ENCODE peak calls at places on chromosomes 6 and 20, in four cellular contexts. One of them, this sample, is unnamed. For H3K9me3, the result is how much of the 10 kb centered on the place peaks cover.

GRCh38 chr20:13492001-13492480 is 146.7 kb downstream of the TASP1 start:
- DNase-seq in hepatocyte: peak
- DNase-seq in CD8-positive, alpha-beta T cell: no peak
- DNase-seq in naive thymus-derived CD4-positive, alpha-beta T cell: no peak
- DNase-seq in this sample: no peak

GRCh38 chr20:40524071-40524470 is 165.0 kb downstream of the MAFB start:
- DNase-seq in naive thymus-derived CD4-positive, alpha-beta T cell: no peak
- DNase-seq in hepatocyte: no peak
- DNase-seq in CD8-positive, alpha-beta T cell: no peak
- DNase-seq in this sample: no peak

GRCh38 chr20:44805991-44806729 is 4.2 kb downstream of the RIMS4 start:
- DNase-seq in naive thymus-derived CD4-positive, alpha-beta T cell: no peak
- DNase-seq in CD8-positive, alpha-beta T cell: no peak
- DNase-seq in hepatocyte: peak
- DNase-seq in this sample: no peak

GRCh38 chr20:20609522-20609921 is 102.9 kb downstream of the RALGAPA2 start:
- DNase-seq in naive thymus-derived CD4-positive, alpha-beta T cell: no peak
- DNase-seq in hepatocyte: no peak
- DNase-seq in CD8-positive, alpha-beta T cell: no peak
- DNase-seq in this sample: no peak

GRCh38 chr6:157036245-157036681 is 259.1 kb downstream of the ARID1B start:
- DNase-seq in hepatocyte: peak
- DNase-seq in CD8-positive, alpha-beta T cell: no peak
- DNase-seq in naive thymus-derived CD4-positive, alpha-beta T cell: no peak
- DNase-seq in this sample: no peak

GRCh38 chr6:144415835-144416237 is 130.7 kb downstream of the UTRN start:
- DNase-seq in hepatocyte: no peak
- DNase-seq in naive thymus-derived CD4-positive, alpha-beta T cell: no peak
- DNase-seq in CD8-positive, alpha-beta T cell: no peak
- DNase-seq in this sample: no peak

GRCh38 chr20:37337208-37337955 is 8.6 kb upstream of the SRC start:
- DNase-seq in naive thymus-derived CD4-positive, alpha-beta T cell: no peak
- DNase-seq in hepatocyte: no peak
- DNase-seq in CD8-positive, alpha-beta T cell: peak
- DNase-seq in this sample: no peak

GRCh38 chr20:56843386-56843785 is 214.3 kb downstream of the TFAP2C start:
- DNase-seq in naive thymus-derived CD4-positive, alpha-beta T cell: no peak
- DNase-seq in CD8-positive, alpha-beta T cell: no peak
- DNase-seq in hepatocyte: no peak
- DNase-seq in this sample: no peak

GRCh38 chr6:136784271-136784664 is 8.0 kb downstream of the MAP3K5 start:
- DNase-seq in hepatocyte: no peak
- DNase-seq in CD8-positive, alpha-beta T cell: no peak
- DNase-seq in naive thymus-derived CD4-positive, alpha-beta T cell: no peak
- DNase-seq in this sample: no peak

GRCh38 chr6:120826253-120826652 is 508.0 kb downstream of the TBC1D32 start:
- DNase-seq in hepatocyte: peak
- DNase-seq in CD8-positive, alpha-beta T cell: no peak
- DNase-seq in naive thymus-derived CD4-positive, alpha-beta T cell: no peak
- DNase-seq in this sample: no peak

GRCh38 chr20:34215711-34216381 is 25.4 kb upstream of the ASIP start:
- DNase-seq in naive thymus-derived CD4-positive, alpha-beta T cell: peak
- DNase-seq in hepatocyte: peak
- DNase-seq in CD8-positive, alpha-beta T cell: no peak
- DNase-seq in this sample: no peak

GRCh38 chr6:151869345-151869744 is 61.9 kb downstream of the ESR1 start:
- DNase-seq in hepatocyte: no peak
- DNase-seq in naive thymus-derived CD4-positive, alpha-beta T cell: no peak
- DNase-seq in CD8-positive, alpha-beta T cell: no peak
- DNase-seq in this sample: no peak

GRCh38 chr6:2793491-2794151 is 28.4 kb downstream of the WRNIP1 start:
- DNase-seq in CD8-positive, alpha-beta T cell: no peak
- DNase-seq in hepatocyte: peak
- DNase-seq in naive thymus-derived CD4-positive, alpha-beta T cell: peak
- DNase-seq in this sample: no peak

GRCh38 chr6:46199387-46199786 is 28.6 kb upstream of the ENPP5 start:
- DNase-seq in hepatocyte: no peak
- DNase-seq in naive thymus-derived CD4-positive, alpha-beta T cell: no peak
- DNase-seq in CD8-positive, alpha-beta T cell: no peak
- DNase-seq in this sample: no peak

GRCh38 chr20:13219327-13220193 is 1.5 kb upstream of the ISM1 start:
- DNase-seq in hepatocyte: no peak
- DNase-seq in naive thymus-derived CD4-positive, alpha-beta T cell: no peak
- DNase-seq in CD8-positive, alpha-beta T cell: no peak
- DNase-seq in this sample: no peak

GRCh38 chr6:10692965-10693538 is 1.4 kb downstream of the C6orf52 start:
- DNase-seq in CD8-positive, alpha-beta T cell: no peak
- DNase-seq in hepatocyte: peak
- DNase-seq in naive thymus-derived CD4-positive, alpha-beta T cell: no peak
- DNase-seq in this sample: no peak

GRCh38 chr6:3612341-3613041 is 139.0 kb downstream of the PXDC1 start:
- DNase-seq in naive thymus-derived CD4-positive, alpha-beta T cell: no peak
- DNase-seq in CD8-positive, alpha-beta T cell: no peak
- DNase-seq in hepatocyte: peak
- DNase-seq in this sample: no peak

GRCh38 chr6:119241124-119241491 is 108.5 kb downstream of the MAN1A1 start:
- DNase-seq in naive thymus-derived CD4-positive, alpha-beta T cell: no peak
- DNase-seq in hepatocyte: peak
- DNase-seq in CD8-positive, alpha-beta T cell: no peak
- DNase-seq in this sample: no peak

GRCh38 chr20:24779166-24779565 is 169.9 kb upstream of the CST7 start:
- DNase-seq in hepatocyte: no peak
- DNase-seq in CD8-positive, alpha-beta T cell: no peak
- DNase-seq in naive thymus-derived CD4-positive, alpha-beta T cell: no peak
- DNase-seq in this sample: no peak

GRCh38 chr6:7707787-7708186 is 18.1 kb upstream of the BMP6 start:
- DNase-seq in naive thymus-derived CD4-positive, alpha-beta T cell: no peak
- DNase-seq in hepatocyte: no peak
- DNase-seq in CD8-positive, alpha-beta T cell: no peak
- DNase-seq in this sample: no peak

GRCh38 chr20:49982346-49983122 is at the start of gene SNAI1:
- DNase-seq in CD8-positive, alpha-beta T cell: peak
- DNase-seq in hepatocyte: peak
- DNase-seq in naive thymus-derived CD4-positive, alpha-beta T cell: peak
- DNase-seq in this sample: peak

GRCh38 chr6:36597775-36598174 is 3.6 kb downstream of the SRSF3 start:
- DNase-seq in CD8-positive, alpha-beta T cell: no peak
- DNase-seq in hepatocyte: no peak
- DNase-seq in naive thymus-derived CD4-positive, alpha-beta T cell: no peak
- DNase-seq in this sample: no peak

GRCh38 chr20:40955326-40955725 is 73.3 kb upstream of the TOP1 start:
- DNase-seq in hepatocyte: no peak
- DNase-seq in CD8-positive, alpha-beta T cell: no peak
- DNase-seq in naive thymus-derived CD4-positive, alpha-beta T cell: no peak
- DNase-seq in this sample: no peak

DNA sequence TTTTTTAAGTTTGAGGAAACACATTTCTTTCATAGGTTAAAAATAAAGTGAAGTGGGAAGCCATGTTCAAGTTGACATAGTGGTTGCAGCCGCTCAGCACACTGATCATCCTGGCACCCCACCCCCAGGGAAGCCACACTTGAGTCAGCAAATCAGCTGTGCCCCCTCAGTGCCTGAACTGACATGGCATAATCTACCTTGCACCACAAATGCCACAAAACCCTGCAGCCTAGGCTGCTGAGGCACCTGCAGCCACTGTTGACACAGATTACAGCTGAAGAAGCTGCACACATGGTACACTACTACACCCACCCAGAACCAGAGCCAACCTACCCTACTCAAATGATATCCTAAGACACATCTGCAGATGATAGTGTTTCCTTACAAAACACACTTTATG is 77.5 kb upstream of the RIMS1 start:
- DNase-seq in naive thymus-derived CD4-positive, alpha-beta T cell: no peak
- DNase-seq in hepatocyte: no peak
- DNase-seq in CD8-positive, alpha-beta T cell: no peak
- DNase-seq in this sample: no peak
- H3K9me3 ChIP-seq in naive thymus-derived CD4-positive, alpha-beta T cell: under half
- H3K9me3 ChIP-seq in hepatocyte: under half
- H3K9me3 ChIP-seq in CD8-positive, alpha-beta T cell: under half
- H3K9me3 ChIP-seq in this sample: under half

GRCh38 chr6:145711372-145711771 is 23.9 kb downstream of the EPM2A start:
- DNase-seq in naive thymus-derived CD4-positive, alpha-beta T cell: no peak
- DNase-seq in hepatocyte: no peak
- DNase-seq in CD8-positive, alpha-beta T cell: no peak
- DNase-seq in this sample: no peak
- H3K9me3 ChIP-seq in naive thymus-derived CD4-positive, alpha-beta T cell: under half
- H3K9me3 ChIP-seq in hepatocyte: under half
- H3K9me3 ChIP-seq in CD8-positive, alpha-beta T cell: under half
- H3K9me3 ChIP-seq in this sample: under half

GRCh38 chr6:148926478-148926877 is 179.6 kb downstream of the UST start:
- DNase-seq in hepatocyte: no peak
- DNase-seq in naive thymus-derived CD4-positive, alpha-beta T cell: no peak
- DNase-seq in CD8-positive, alpha-beta T cell: no peak
- DNase-seq in this sample: no peak
- H3K9me3 ChIP-seq in hepatocyte: under half
- H3K9me3 ChIP-seq in naive thymus-derived CD4-positive, alpha-beta T cell: under half
- H3K9me3 ChIP-seq in CD8-positive, alpha-beta T cell: under half
- H3K9me3 ChIP-seq in this sample: under half

GRCh38 chr6:30873137-30873640 is 11.1 kb upstream of the DDR1 start:
- DNase-seq in naive thymus-derived CD4-positive, alpha-beta T cell: no peak
- DNase-seq in CD8-positive, alpha-beta T cell: no peak
- DNase-seq in hepatocyte: no peak
- DNase-seq in this sample: no peak
- H3K9me3 ChIP-seq in naive thymus-derived CD4-positive, alpha-beta T cell: under half
- H3K9me3 ChIP-seq in CD8-positive, alpha-beta T cell: under half
- H3K9me3 ChIP-seq in hepatocyte: under half
- H3K9me3 ChIP-seq in this sample: under half

DNA sequence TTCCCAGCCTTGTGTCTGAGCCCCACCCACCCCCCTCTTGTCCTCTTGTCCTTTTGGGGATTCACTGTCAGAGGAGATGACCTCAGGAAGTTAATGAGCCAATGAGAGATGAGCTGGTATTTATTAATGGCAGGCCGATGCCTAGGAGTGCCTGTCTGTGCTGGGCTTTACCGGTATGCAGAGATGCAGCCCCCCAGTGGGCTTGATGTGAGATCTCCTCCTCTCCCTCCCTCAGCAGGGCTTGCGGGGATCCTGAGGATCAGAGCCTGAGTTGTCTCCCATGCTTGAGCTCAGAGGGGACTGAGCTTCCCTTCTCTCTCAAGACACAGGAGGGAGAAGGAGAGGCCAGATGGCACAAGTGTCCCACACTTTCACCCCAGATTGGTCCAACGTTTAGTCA is 249.4 kb downstream of the FARS2 start:
- DNase-seq in naive thymus-derived CD4-positive, alpha-beta T cell: no peak
- DNase-seq in CD8-positive, alpha-beta T cell: no peak
- DNase-seq in hepatocyte: no peak
- DNase-seq in this sample: no peak
- H3K9me3 ChIP-seq in naive thymus-derived CD4-positive, alpha-beta T cell: under half
- H3K9me3 ChIP-seq in CD8-positive, alpha-beta T cell: under half
- H3K9me3 ChIP-seq in hepatocyte: under half
- H3K9me3 ChIP-seq in this sample: under half

DNA sequence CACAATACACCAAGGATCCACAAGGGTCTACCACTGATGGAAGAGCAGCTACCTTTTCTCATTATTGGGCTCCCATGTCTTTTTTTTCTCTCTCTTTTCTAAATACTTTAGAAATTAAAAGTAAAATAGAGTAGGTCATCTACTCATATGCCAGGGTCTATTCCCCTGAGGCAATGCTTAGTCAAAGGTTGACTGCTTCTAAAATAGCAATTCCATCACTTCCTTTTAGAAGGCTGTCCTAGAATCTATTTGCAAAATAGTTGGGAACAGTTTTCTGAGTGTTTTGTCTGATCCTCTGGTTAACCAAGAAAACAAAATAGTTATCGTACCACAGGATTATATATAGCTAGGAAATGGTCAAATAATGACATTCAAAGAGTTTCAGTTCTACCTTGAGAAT is 174.1 kb downstream of the COL21A1 start:
- DNase-seq in hepatocyte: no peak
- DNase-seq in naive thymus-derived CD4-positive, alpha-beta T cell: no peak
- DNase-seq in CD8-positive, alpha-beta T cell: no peak
- DNase-seq in this sample: no peak
- H3K9me3 ChIP-seq in hepatocyte: under half
- H3K9me3 ChIP-seq in naive thymus-derived CD4-positive, alpha-beta T cell: under half
- H3K9me3 ChIP-seq in CD8-positive, alpha-beta T cell: under half
- H3K9me3 ChIP-seq in this sample: under half

GRCh38 chr6:163327165-163327880 is 87.2 kb upstream of the QKI start:
- DNase-seq in naive thymus-derived CD4-positive, alpha-beta T cell: no peak
- DNase-seq in CD8-positive, alpha-beta T cell: no peak
- DNase-seq in hepatocyte: no peak
- DNase-seq in this sample: no peak
- H3K9me3 ChIP-seq in naive thymus-derived CD4-positive, alpha-beta T cell: under half
- H3K9me3 ChIP-seq in CD8-positive, alpha-beta T cell: under half
- H3K9me3 ChIP-seq in hepatocyte: under half
- H3K9me3 ChIP-seq in this sample: under half

GRCh38 chr6:362231-362923 is 29.2 kb upstream of the IRF4 start:
- DNase-seq in naive thymus-derived CD4-positive, alpha-beta T cell: no peak
- DNase-seq in hepatocyte: no peak
- DNase-seq in CD8-positive, alpha-beta T cell: no peak
- DNase-seq in this sample: no peak
- H3K9me3 ChIP-seq in naive thymus-derived CD4-positive, alpha-beta T cell: under half
- H3K9me3 ChIP-seq in hepatocyte: under half
- H3K9me3 ChIP-seq in CD8-positive, alpha-beta T cell: under half
- H3K9me3 ChIP-seq in this sample: under half